ENCODE peak calls at places on chromosomes 4 and X, in four cellular contexts. O is Peyer's patch, U is right lobe of liver, I is HCT116. V is an unnamed sample.

GRCh38 chr4:147182041-147182440 is 236.4 kb upstream of the TTC29 start:
- DNase-seq in O (no peak), U (no peak), I (no peak), V (no peak)

GRCh38 chr4:119490335-119490734 is 138.3 kb downstream of the PDE5A start:
- DNase-seq in O (no peak), U (no peak), I (no peak), V (no peak)

GRCh38 chr4:14100349-14100748 is 472.8 kb upstream of the BOD1L1 start:
- DNase-seq in O (no peak), U (no peak), I (no peak), V (no peak)

GRCh38 chr4:183289688-183290087 is 30.4 kb downstream of the CLDN22 start:
- DNase-seq in O (no peak), U (no peak), I (no peak), V (no peak)

GRCh38 chr4:130486186-130486585 is 1390.2 kb downstream of the C4orf33 start:
- DNase-seq in O (no peak), U (no peak), I (no peak), V (no peak)

GRCh38 chr4:33543941-33544450 is 2700.3 kb downstream of the ARAP2 start:
- DNase-seq in O (no peak), U (no peak), I (no peak), V (no peak)

GRCh38 chr4:129148892-129149291 is 52.9 kb downstream of the C4orf33 start:
- DNase-seq in O (no peak), U (no peak), I (no peak), V (no peak)

GRCh38 chr4:77818077-77818666 is 996 bp downstream of the CNOT6L start:
- DNase-seq in O (peak; percentile 76), U (peak; percentile 72), I (peak; percentile 60), V (peak; percentile 80)

GRCh38 chrX:17860811-17861495 is at the start of gene RAI2:
- DNase-seq in O (peak; percentile 17), U (no peak), I (no peak), V (peak; percentile 60)

GRCh38 chrX:112731793-112732192 is 52.1 kb upstream of the LHFPL1 start:
- DNase-seq in O (no peak), U (no peak), I (no peak), V (no peak)

GRCh38 chr4:138894688-138895087 is 120.9 kb upstream of the NOCT start:
- DNase-seq in O (no peak), U (no peak), I (no peak), V (no peak)

GRCh38 chr4:41550308-41550707 is 12.4 kb downstream of the LIMCH1 start:
- DNase-seq in O (no peak), U (no peak), I (no peak), V (no peak)

GRCh38 chr4:158786155-158786581 is 17.3 kb downstream of the FNIP2 start:
- DNase-seq in O (no peak), U (no peak), I (no peak), V (no peak)

GRCh38 chr4:48334900-48335384 is 6.4 kb upstream of the SLAIN2 start:
- DNase-seq in O (no peak), U (no peak), I (no peak), V (no peak)

GRCh38 chr4:151481813-151482212 is 72.8 kb downstream of the FHIP1A start:
- DNase-seq in O (no peak), U (peak; percentile 74), I (no peak), V (no peak)

GRCh38 chr4:149553959-149554520 is 261.6 kb downstream of the IQCM start:
- DNase-seq in O (no peak), U (no peak), I (no peak), V (peak; percentile 15)

GRCh38 chrX:101429934-101430333 is 21.9 kb downstream of the HNRNPH2 start:
- DNase-seq in O (no peak), U (no peak), I (no peak), V (no peak)

GRCh38 chrX:49896951-49897350 is 17.7 kb downstream of the USP27X start:
- DNase-seq in O (no peak), U (no peak), I (no peak), V (no peak)

GRCh38 chr4:13284932-13285331 is 199.2 kb downstream of the RAB28 start:
- DNase-seq in O (no peak), U (no peak), I (no peak), V (no peak)

GRCh38 chrX:69493193-69493592 is 10.9 kb upstream of the NALF2 start:
- DNase-seq in O (no peak), U (peak; percentile 56), I (peak; percentile 33), V (peak; percentile 54)

GRCh38 chrX:129748265-129748664 is 9.5 kb downstream of the XPNPEP2 start:
- DNase-seq in O (no peak), U (no peak), I (no peak), V (no peak)

GRCh38 chrX:15464704-15465103 is 28.4 kb downstream of the PIR start:
- DNase-seq in O (no peak), U (no peak), I (no peak), V (no peak)

GRCh38 chr4:31516520-31516919 is 796.4 kb downstream of the PCDH7 start:
- DNase-seq in O (no peak), U (no peak), I (no peak), V (no peak)

GRCh38 chrX:66635360-66635759 is 3.5 kb downstream of the EDA2R start:
- DNase-seq in O (no peak), U (no peak), I (no peak), V (peak; percentile 8)

GRCh38 chr4:163808091-163808490 is 313.6 kb downstream of the TMA16 start:
- DNase-seq in O (no peak), U (no peak), I (no peak), V (peak; percentile 60)

GRCh38 chr4:21835712-21836111 is 112.9 kb downstream of the KCNIP4 start:
- DNase-seq in O (no peak), U (no peak), I (no peak), V (no peak)

DNA sequence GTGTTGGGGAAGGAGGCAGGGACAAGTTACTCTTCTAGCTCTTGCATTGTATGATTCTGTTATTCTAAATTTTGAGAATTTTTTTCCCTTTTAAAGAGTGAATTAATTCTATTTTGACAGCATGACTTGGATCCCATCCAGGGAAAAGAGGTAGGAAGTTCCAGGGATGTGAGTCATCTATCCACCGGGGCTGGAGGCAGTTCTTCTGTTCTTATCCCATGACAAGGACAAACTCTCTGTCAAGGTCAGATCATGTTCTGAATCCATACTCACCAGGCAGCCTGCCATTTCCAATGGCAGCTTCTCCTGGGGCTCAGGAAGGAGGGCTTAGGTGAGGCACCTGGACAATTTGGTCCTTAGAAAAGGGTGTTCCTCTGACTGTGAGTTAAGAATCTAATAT is 132.0 kb upstream of the MED14 start:
- DNase-seq in O (no peak), U (no peak), I (peak; percentile 8), V (peak; percentile 42)
- H3K27ac ChIP-seq in O (no peak overlapping the region), U (no peak overlapping the region), I (peak overlapping the region; percentile 25), V (peak overlapping the region; percentile 66)

GRCh38 chr4:56435001-56435747 is at the start of gene PPAT:
- DNase-seq in O (peak; percentile 97), U (peak; percentile 99), I (peak; percentile 94), V (peak; percentile 98)
- TF ChIP-seq POLR2A in O (no peak), U (peak; percentile 58), I (peak; percentile 65), V (peak; percentile 79)

GRCh38 chrX:53048169-53049126 is at the start of gene GPR173:
- DNase-seq in O (no peak), U (no peak), I (no peak), V (no peak)

GRCh38 chrX:53049127-53049517 is 533 bp downstream of the GPR173 start:
- DNase-seq in O (no peak), U (no peak), I (no peak), V (no peak)

GRCh38 chrX:53047228-53047627 is 1.4 kb upstream of the GPR173 start:
- DNase-seq in O (no peak), U (no peak), I (no peak), V (no peak)

GRCh38 chrX:53055244-53055849 is 6.8 kb downstream of the GPR173 start:
- DNase-seq in O (no peak), U (no peak), I (no peak), V (no peak)

DNA sequence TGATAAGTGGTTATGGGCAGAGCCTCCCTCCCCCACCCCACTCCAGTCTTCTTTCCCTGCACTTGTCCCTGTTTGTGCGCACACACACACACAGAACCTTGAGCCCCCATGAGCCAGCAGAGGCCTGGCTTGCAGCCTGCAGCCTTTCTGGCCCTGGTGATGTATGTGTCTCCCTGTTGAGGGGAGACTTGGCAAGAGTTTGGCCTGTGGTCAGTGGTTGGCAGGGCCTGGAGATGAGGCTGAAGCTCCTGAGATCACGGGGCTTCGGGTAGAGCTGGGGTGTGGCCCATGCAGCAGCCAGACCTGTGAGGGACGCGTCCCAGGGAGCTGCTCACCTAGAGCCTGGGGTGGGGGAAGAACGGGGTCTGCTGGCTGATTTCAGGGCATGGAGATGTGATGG is 2.3 kb downstream of the GPR173 start:
- DNase-seq in O (no peak), U (no peak), I (no peak), V (no peak)
- TF ChIP-seq CTCF in O (no peak), U (no peak), I (no peak), V (no peak)

GRCh38 chrX:10159069-10159468 is 2.3 kb downstream of the CLCN4 start:
- DNase-seq in O (no peak), U (no peak), I (no peak), V (no peak)

GRCh38 chrX:10156199-10157031 is at the start of gene CLCN4:
- DNase-seq in O (peak; percentile 49), U (peak; percentile 86), I (peak; percentile 10), V (peak; percentile 84)

GRCh38 chrX:10157032-10157341 is 212 bp downstream of the CLCN4 start:
- DNase-seq in O (no peak), U (no peak), I (no peak), V (no peak)

GRCh38 chrX:10158279-10158939 is 1.6 kb downstream of the CLCN4 start:
- DNase-seq in O (peak; percentile 51), U (no peak), I (no peak), V (peak; percentile 32)

GRCh38 chrX:10157545-10157944 is 770 bp downstream of the CLCN4 start:
- DNase-seq in O (no peak), U (no peak), I (no peak), V (no peak)
- H3K27ac ChIP-seq in O (no peak overlapping the region), U (peak overlapping the region; percentile 30), I (no peak overlapping the region), V (peak overlapping the region; percentile 73)